ENCODE peak calls at places on chromosomes 2 and 18, in seven cellular contexts. V is posterior cingulate gyrus; C is iris pigment epithelial cell; U is stimulated activated CD8-positive, alpha-beta memory T cell treated with anti-CD3 and anti-CD28 coated beads, Interleukin-15, amount 100 ng/mL, for 4 hours; E is stimulated activated naive CD8-positive, alpha-beta T cell treated with anti-CD3 and anti-CD28 coated beads, Interleukin-15, Interleukin-2, amounts not matched to agents 100 U/mL and 50 U/mL, for 24 hours; D is cardiac muscle cell; F is mesothelial cell of epicardium. T is an unnamed sample.

GRCh38 chr2:113158884-113159553 is 14.8 kb upstream of the PSD4 start:
- DNase-seq in V (no peak), C (peak), U (no peak), E (no peak), D (no peak), F (no peak), T (no peak)

GRCh38 chr2:170715062-170715931 is at the start of gene SP5:
- DNase-seq in V (no peak), C (peak), U (no peak), E (peak), D (peak), F (peak), T (peak)

GRCh38 chr2:216727346-216728122 is 32.2 kb upstream of the IGFBP5 start:
- DNase-seq in V (no peak), C (no peak), U (no peak), E (no peak), D (no peak), F (no peak), T (no peak)

GRCh38 chr18:73563345-73563744 is 584.3 kb downstream of the FBXO15 start:
- DNase-seq in V (no peak), C (peak), U (no peak), E (no peak), D (peak), F (no peak), T (no peak)

GRCh38 chr2:98985905-98986666 is 50.1 kb upstream of the CRACDL start:
- DNase-seq in V (no peak), C (no peak), U (no peak), E (no peak), D (no peak), F (no peak), T (no peak)

GRCh38 chr2:229235136-229235914 is 35.8 kb downstream of the PID1 start:
- DNase-seq in V (no peak), C (peak), U (no peak), E (no peak), D (peak), F (no peak), T (no peak)

GRCh38 chr18:30687501-30687900 is 355.0 kb downstream of the DSC3 start:
- DNase-seq in V (no peak), C (no peak), U (no peak), E (no peak), D (no peak), F (no peak), T (no peak)

GRCh38 chr2:25431604-25432003 is 89.9 kb upstream of the DNMT3A start:
- DNase-seq in V (no peak), C (no peak), U (no peak), E (no peak), D (no peak), F (no peak), T (no peak)

GRCh38 chr2:158969717-158970521 is 1.5 kb downstream of the TANC1 start:
- DNase-seq in V (peak), C (peak), U (no peak), E (peak), D (peak), F (peak), T (peak)

GRCh38 chr2:60109744-60110143 is 443.7 kb downstream of the BCL11A start:
- DNase-seq in V (no peak), C (no peak), U (no peak), E (no peak), D (no peak), F (no peak), T (no peak)

GRCh38 chr18:55161966-55162365 is 202.7 kb upstream of the CCDC68 start:
- DNase-seq in V (no peak), C (no peak), U (no peak), E (no peak), D (peak), F (no peak), T (no peak)

GRCh38 chr18:11872479-11873136 is 21.4 kb downstream of the CHMP1B start:
- DNase-seq in V (no peak), C (no peak), U (no peak), E (no peak), D (peak), F (no peak), T (peak)

GRCh38 chr2:212109792-212110680 is 428.6 kb downstream of the ERBB4 start:
- DNase-seq in V (no peak), C (no peak), U (no peak), E (no peak), D (no peak), F (no peak), T (no peak)

GRCh38 chr2:174971868-174972781 is 33.1 kb downstream of the CHN1 start:
- DNase-seq in V (no peak), C (peak), U (no peak), E (no peak), D (peak), F (no peak), T (no peak)